ENCODE peak calls at places on chromosomes 2 and 18, in ten cellular contexts. Q is NCI-H774; Y is body of pancreas; W is anterior cingulate cortex; R is glomerular endothelial cell; G is astrocyte of the spinal cord; E is naive thymus-derived CD4-positive, alpha-beta T cell; M is H54; J is stimulated activated CD4-positive, alpha-beta T cell treated with anti-CD3 and anti-CD28 coated beads, TNF-alpha, amount 100 ng/mL, for 48 hours; I is GM12864. Z is an unnamed sample.

GRCh38 chr2:232239956-232240681 is 138.4 kb upstream of the ALPP start:
- DNase-seq in G (no peak), M (no peak), I (no peak), R (no peak), Q (no peak), E (no peak), Y (no peak), W (no peak), J (no peak), Z (no peak)

GRCh38 chr2:61419129-61419528 is 51.8 kb downstream of the USP34 start:
- DNase-seq in J (no peak), I (no peak), Y (no peak), Q (no peak), G (peak), M (no peak), E (no peak), W (no peak), R (no peak), Z (no peak)

GRCh38 chr2:170255971-170256370 is 78.0 kb downstream of the MYO3B start:
- DNase-seq in J (no peak), I (no peak), W (no peak), R (no peak), E (no peak), Y (no peak), Q (no peak), G (peak), M (no peak), Z (no peak)

GRCh38 chr18:46343940-46344372 is 239.8 kb downstream of the HAUS1 start:
- DNase-seq in E (peak), W (no peak), R (no peak), I (peak), J (no peak), Y (peak), M (no peak), G (no peak), Q (no peak), Z (peak)

GRCh38 chr18:35463837-35464236 is 33.9 kb downstream of the INO80C start:
- DNase-seq in R (no peak), Y (no peak), E (no peak), J (no peak), G (no peak), M (no peak), Q (no peak), I (no peak), W (no peak), Z (no peak)

GRCh38 chr2:142877265-142877756 is at the start of gene KYNU:
- DNase-seq in M (no peak), J (no peak), R (no peak), Y (no peak), G (no peak), I (peak), W (no peak), Q (no peak), E (no peak), Z (no peak)

GRCh38 chr2:57181315-57182038 is 865.1 kb upstream of the VRK2 start:
- DNase-seq in E (no peak), Y (no peak), W (no peak), J (no peak), G (peak), M (no peak), Q (no peak), I (no peak), R (peak), Z (no peak)

GRCh38 chr2:75619992-75620740 is 26.4 kb upstream of the MRPL19 start:
- DNase-seq in Q (no peak), R (no peak), Y (no peak), G (no peak), E (no peak), W (no peak), I (no peak), J (no peak), M (no peak), Z (no peak)

GRCh38 chr2:202378661-202379338 is 2.7 kb downstream of the BMPR2 start:
- DNase-seq in Y (no peak), M (no peak), R (no peak), G (peak), E (no peak), Q (no peak), I (no peak), W (no peak), J (no peak), Z (no peak)

GRCh38 chr2:147040585-147041494 is 804.0 kb upstream of the ACVR2A start:
- DNase-seq in W (no peak), M (no peak), I (no peak), Q (no peak), Y (no peak), E (no peak), G (no peak), J (no peak), R (no peak), Z (no peak)

GRCh38 chr2:14743883-14744282 is 111.4 kb downstream of the LRATD1 start:
- DNase-seq in G (no peak), Q (no peak), R (no peak), M (no peak), E (no peak), I (no peak), W (no peak), J (no peak), Y (no peak), Z (no peak)

GRCh38 chr2:20608666-20609348 is 42.1 kb downstream of the HS1BP3 start:
- DNase-seq in J (no peak), Y (peak), W (no peak), G (no peak), I (no peak), Q (no peak), M (no peak), R (no peak), E (no peak), Z (no peak)

Z was measured in GM18507.